ENCODE peak calls at places on chromosomes 5 and 9, in eight cellular contexts. L, P, N, C, M, S, K and X are unnamed samples.

GRCh38 chr9:125906144-125906543 is 159.0 kb downstream of the PBX3 start:
- DNase-seq in L (peak; percentile 86), P (peak; percentile 29), N (no peak), C (no peak), M (peak; percentile 77), S (no peak), K (no peak), X (no peak)

GRCh38 chr9:114836769-114837168 is 30.9 kb upstream of the TNFSF15 start:
- DNase-seq in L (peak; percentile 27), P (peak; percentile 17), N (no peak), C (no peak), M (peak; percentile 39), S (no peak), K (no peak), X (no peak)

GRCh38 chr5:148623741-148624140 is 30.6 kb downstream of the HTR4 start:
- DNase-seq in L (peak; percentile 3), P (peak; percentile 92), N (no peak), C (no peak), M (no peak), S (peak; percentile 23), K (no peak), X (no peak)

GRCh38 chr5:124538196-124538595 is 208.2 kb downstream of the ZNF608 start:
- DNase-seq in L (no peak), P (no peak), N (no peak), C (no peak), M (no peak), S (no peak), K (no peak), X (no peak)

GRCh38 chr5:55657443-55657842 is 54.7 kb downstream of the SLC38A9 start:
- DNase-seq in L (no peak), P (peak; percentile 51), N (no peak), C (no peak), M (no peak), S (no peak), K (no peak), X (no peak)

GRCh38 chr9:129411501-129412175 is 209.3 kb downstream of the C9orf50 start:
- DNase-seq in L (no peak), P (no peak), N (no peak), C (no peak), M (no peak), S (no peak), K (no peak), X (no peak)

GRCh38 chr5:115246361-115246991 is 16.2 kb downstream of the PGGT1B start:
- DNase-seq in L (peak; percentile 29), P (peak; percentile 71), N (no peak), C (no peak), M (peak; percentile 64), S (peak; percentile 35), K (no peak), X (no peak)

GRCh38 chr5:59241119-59241518 is 652.4 kb downstream of the PDE4D start:
- DNase-seq in L (no peak), P (no peak), N (no peak), C (no peak), M (no peak), S (no peak), K (no peak), X (no peak)

GRCh38 chr9:37989632-37990155 is 79.3 kb downstream of the SHB start:
- DNase-seq in L (no peak), P (no peak), N (no peak), C (no peak), M (no peak), S (no peak), K (no peak), X (no peak)

GRCh38 chr9:75850459-75851200 is 39.8 kb upstream of the PCSK5 start:
- DNase-seq in L (no peak), P (no peak), N (no peak), C (no peak), M (no peak), S (no peak), K (no peak), X (no peak)

GRCh38 chr5:137453476-137454080 is 45.5 kb downstream of the SPOCK1 start:
- DNase-seq in L (peak; percentile 56), P (peak; percentile 59), N (no peak), C (no peak), M (peak; percentile 73), S (peak; percentile 12), K (no peak), X (no peak)

GRCh38 chr5:78648359-78649219 is at the start of gene LHFPL2:
- DNase-seq in L (peak; percentile 74), P (peak; percentile 59), N (no peak), C (peak; percentile 63), M (peak; percentile 83), S (no peak), K (peak; percentile 63), X (no peak)

GRCh38 chr9:83259558-83259957 is 196.6 kb upstream of the RASEF start:
- DNase-seq in L (no peak), P (no peak), N (no peak), C (no peak), M (no peak), S (no peak), K (no peak), X (no peak)

GRCh38 chr5:64518784-64519183 is 13.0 kb downstream of the RGS7BP start:
- DNase-seq in L (no peak), P (no peak), N (no peak), C (no peak), M (no peak), S (no peak), K (no peak), X (no peak)

GRCh38 chr9:121268598-121269029 is 652 bp downstream of the GSN start:
- DNase-seq in L (peak; percentile 17), P (no peak), N (no peak), C (no peak), M (peak; percentile 58), S (no peak), K (no peak), X (no peak)

GRCh38 chr9:121267689-121268597 is at the start of gene GSN:
- DNase-seq in L (peak; percentile 63), P (peak; percentile 50), N (peak; percentile 54), C (peak; percentile 82), M (peak; percentile 87), S (no peak), K (peak; percentile 86), X (peak; percentile 12)

GRCh38 chr9:121271368-121272351 is 3.7 kb downstream of the GSN start:
- DNase-seq in L (peak; percentile 92), P (no peak), N (no peak), C (no peak), M (peak; percentile 85), S (no peak), K (no peak), X (no peak)

GRCh38 chr9:121269030-121269887 is 1.3 kb downstream of the GSN start:
- DNase-seq in L (peak; percentile 29), P (peak; percentile 28), N (no peak), C (no peak), M (peak; percentile 61), S (no peak), K (no peak), X (no peak)

DNA sequence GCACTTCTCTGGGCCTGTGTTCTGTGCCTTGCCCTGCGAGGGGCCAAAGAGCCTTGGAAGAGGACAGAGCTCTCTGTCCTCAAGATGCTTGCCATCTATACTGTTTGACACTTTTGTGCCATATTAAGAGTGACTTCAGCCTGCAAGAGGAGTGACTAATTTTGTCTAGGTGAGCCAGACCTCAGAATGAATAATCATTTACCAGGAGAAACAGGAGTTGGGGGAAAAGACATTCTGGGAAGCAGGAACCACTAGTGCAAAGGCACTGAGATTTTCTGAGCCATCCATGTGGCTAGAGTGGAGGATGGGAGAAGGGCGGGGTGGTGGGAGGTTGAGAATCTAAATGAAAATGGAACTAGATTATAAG is 1.9 kb downstream of the GSN start:
- DNase-seq in L (peak; percentile 43), P (peak; percentile 42), N (no peak), C (no peak), M (peak; percentile 48), S (no peak), K (no peak), X (no peak)
- H3K27ac ChIP-seq in L (peak overlapping the region; percentile 69), P (peak overlapping the region; percentile 45), N (no peak overlapping the region), C (peak overlapping the region; percentile 95), M (peak overlapping the region; percentile 73), S (no peak overlapping the region), K (peak overlapping the region; percentile 93), X (no peak overlapping the region)

DNA sequence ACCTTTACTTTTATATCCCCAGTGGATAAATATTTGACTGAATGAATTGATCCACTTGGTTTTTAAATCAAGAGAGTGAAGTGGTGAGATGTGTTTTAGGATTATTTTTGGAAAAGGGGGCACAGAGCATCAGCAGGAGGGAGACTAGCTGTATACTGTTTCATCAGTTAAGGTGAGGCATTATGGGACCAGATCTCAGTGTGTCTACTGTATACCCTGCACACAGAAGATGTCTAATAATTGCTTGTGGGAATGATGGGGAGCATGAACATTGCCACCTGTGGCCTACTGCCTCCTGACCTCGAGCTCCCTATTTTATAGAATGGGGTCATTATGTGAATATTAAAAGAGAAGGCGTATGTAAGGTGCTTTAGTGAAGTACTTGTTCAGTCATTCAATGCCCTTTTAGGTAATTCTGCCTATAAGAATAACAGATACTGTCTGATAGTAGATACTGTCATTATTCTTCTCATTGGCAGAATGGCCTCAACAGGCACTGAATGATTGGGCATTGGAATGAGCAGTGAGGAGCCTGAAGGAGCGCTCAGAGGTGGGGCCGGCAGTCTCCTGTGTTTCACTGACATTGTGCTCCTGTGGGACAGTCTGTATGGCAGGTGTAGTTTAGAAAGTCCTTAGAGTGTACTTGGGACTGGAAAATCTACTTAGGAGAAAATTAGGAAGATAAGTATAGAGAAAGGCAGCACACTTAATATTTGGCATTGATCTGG is 47.4 kb upstream of the FAM120AOS start:
- DNase-seq in L (no peak), P (no peak), N (no peak), C (no peak), M (no peak), S (no peak), K (no peak), X (no peak)
- H3K36me3 ChIP-seq in L (peaks cover 9% of the 10 kb centered on the region), P (peaks cover 15% of the 10 kb centered on the region), N (peaks cover 10% of the 10 kb centered on the region), C (peaks cover 67% of the 10 kb centered on the region), M (peaks cover 32% of the 10 kb centered on the region), S (peaks cover 25% of the 10 kb centered on the region), K (no peaks in the 10 kb centered on the region), X (peaks cover 9% of the 10 kb centered on the region)

GRCh38 chr5:178931846-178932760 is 8.9 kb upstream of the ZNF454 start:
- DNase-seq in L (no peak), P (no peak), N (no peak), C (no peak), M (no peak), S (no peak), K (no peak), X (no peak)
- H3K9me3 ChIP-seq in L (no peaks in the 10 kb centered on the region), P (peaks cover 57% of the 10 kb centered on the region), N (peaks cover 65% of the 10 kb centered on the region), C (peaks cover 100% of the 10 kb centered on the region), M (peaks cover 9% of the 10 kb centered on the region), S (peaks cover 45% of the 10 kb centered on the region), K (peaks cover 96% of the 10 kb centered on the region), X (peaks cover 27% of the 10 kb centered on the region)

GRCh38 chr9:97919217-97919813 is 3.0 kb downstream of the TRMO start:
- DNase-seq in L (no peak), P (no peak), N (no peak), C (no peak), M (no peak), S (no peak), K (no peak), X (no peak)
- H3K27ac ChIP-seq in L (no peak overlapping the region), P (no peak overlapping the region), N (peak overlapping the region; percentile 97), C (no peak overlapping the region), M (no peak overlapping the region), S (no peak overlapping the region), K (no peak overlapping the region), X (peak overlapping the region; percentile 98)

GRCh38 chr9:15438891-15439290 is 16.2 kb downstream of the SNAPC3 start:
- DNase-seq in L (no peak), P (no peak), N (no peak), C (no peak), M (no peak), S (no peak), K (no peak), X (no peak)
- H3K36me3 ChIP-seq in L (peaks cover 5% of the 10 kb centered on the region), P (peaks cover 11% of the 10 kb centered on the region), N (peaks cover 18% of the 10 kb centered on the region), C (peaks cover 67% of the 10 kb centered on the region), M (peaks cover 27% of the 10 kb centered on the region), S (peaks cover 16% of the 10 kb centered on the region), K (no peaks in the 10 kb centered on the region), X (peaks cover 16% of the 10 kb centered on the region)